ENCODE peak calls at places on chromosomes 12 and 14, in four cellular contexts. O is astrocyte of the spinal cord, S is fibroblast of mammary gland, U is progenitor cell of endocrine pancreas. Q is an unnamed sample.

GRCh38 chr14:31286456-31287293 is 79.1 kb upstream of the HECTD1 start:
- DNase-seq in O (no peak), S (no peak), U (no peak), Q (peak; percentile 23)

GRCh38 chr12:112105891-112106290 is 2.7 kb downstream of the NAA25 start:
- DNase-seq in O (no peak), S (no peak), U (no peak), Q (no peak)

GRCh38 chr12:71721781-71722511 is 32.7 kb upstream of the RAB21 start:
- DNase-seq in O (no peak), S (no peak), U (no peak), Q (no peak)

GRCh38 chr12:123011701-123012100 is 31.2 kb downstream of the ARL6IP4 start:
- DNase-seq in O (no peak), S (peak; percentile 2), U (no peak), Q (no peak)

GRCh38 chr14:100982764-100983163 is 79.2 kb upstream of the RTL1 start:
- DNase-seq in O (no peak), S (peak; percentile 51), U (no peak), Q (no peak)

GRCh38 chr14:105260826-105261438 is 12.6 kb downstream of the BTBD6 start:
- DNase-seq in O (no peak), S (no peak), U (no peak), Q (peak; percentile 57)

GRCh38 chr12:124872068-124872719 is 8.5 kb upstream of the SCARB1 start:
- DNase-seq in O (no peak), S (no peak), U (no peak), Q (peak; percentile 42)

GRCh38 chr12:68792952-68793351 is 15.0 kb upstream of the MDM2 start:
- DNase-seq in O (peak; percentile 22), S (peak; percentile 47), U (no peak), Q (no peak)

GRCh38 chr12:130920711-130921381 is 32.9 kb upstream of the ADGRD1 start:
- DNase-seq in O (no peak), S (peak; percentile 83), U (no peak), Q (no peak)

GRCh38 chr14:51382506-51382905 is 142.5 kb downstream of the TMX1 start:
- DNase-seq in O (no peak), S (no peak), U (no peak), Q (no peak)

GRCh38 chr12:12357697-12358476 is 1.0 kb downstream of the BORCS5 start:
- DNase-seq in O (peak; percentile 36), S (peak; percentile 38), U (no peak), Q (no peak)

GRCh38 chr12:42468853-42469252 is 120.7 kb downstream of the PRICKLE1 start:
- DNase-seq in O (peak; percentile 51), S (no peak), U (no peak), Q (no peak)

GRCh38 chr12:52873832-52874572 is 25.2 kb upstream of the KRT78 start:
- DNase-seq in O (peak; percentile 92), S (peak; percentile 93), U (peak; percentile 49), Q (peak; percentile 43)

GRCh38 chr14:24913746-24914145 is 136.2 kb downstream of the STXBP6 start:
- DNase-seq in O (no peak), S (no peak), U (no peak), Q (no peak)

GRCh38 chr12:3014641-3015040 is 55.4 kb downstream of the TEAD4 start:
- DNase-seq in O (no peak), S (no peak), U (no peak), Q (no peak)

GRCh38 chr12:65163755-65164154 is 5.6 kb upstream of the LEMD3 start:
- DNase-seq in O (no peak), S (no peak), U (no peak), Q (no peak)

GRCh38 chr12:51217133-51217967 is 512 bp downstream of the POU6F1 start:
- DNase-seq in O (no peak), S (peak; percentile 15), U (peak; percentile 52), Q (peak; percentile 75)

GRCh38 chr12:108099085-108099484 is 30.0 kb upstream of the WSCD2 start:
- DNase-seq in O (no peak), S (no peak), U (no peak), Q (no peak)

GRCh38 chr14:93980464-93981201 is 4.3 kb upstream of the ASB2 start:
- DNase-seq in O (peak; percentile 69), S (peak; percentile 29), U (no peak), Q (no peak)

GRCh38 chr14:24673534-24674203 is 39.7 kb upstream of the GZMB start:
- DNase-seq in O (no peak), S (no peak), U (no peak), Q (no peak)

GRCh38 chr12:31117203-31118011 is 43.7 kb downstream of the DDX11 start:
- DNase-seq in O (peak; percentile 9), S (peak; percentile 10), U (peak; percentile 76), Q (peak; percentile 65)

GRCh38 chr14:23572524-23572828 is 4.9 kb upstream of the AP1G2 start:
- DNase-seq in O (no peak), S (no peak), U (no peak), Q (no peak)

GRCh38 chr12:124493809-124494750 is 73.3 kb downstream of the NCOR2 start:
- DNase-seq in O (no peak), S (no peak), U (no peak), Q (no peak)

GRCh38 chr14:68261092-68261842 is 441.7 kb downstream of the RAD51B start:
- DNase-seq in O (no peak), S (no peak), U (no peak), Q (no peak)

GRCh38 chr14:106459971-106460730 is 933.8 kb downstream of the TMEM121 start:
- DNase-seq in O (no peak), S (no peak), U (no peak), Q (no peak)

GRCh38 chr12:13504074-13504473 is 307.5 kb downstream of the EMP1 start:
- DNase-seq in O (peak; percentile 46), S (peak; percentile 35), U (no peak), Q (no peak)

GRCh38 chr12:148676-149416 is 65.1 kb downstream of the SLC6A12 start:
- DNase-seq in O (no peak), S (no peak), U (no peak), Q (no peak)

GRCh38 chr12:131164096-131164872 is 210.6 kb downstream of the ADGRD1 start:
- DNase-seq in O (no peak), S (no peak), U (no peak), Q (no peak)

DNA sequence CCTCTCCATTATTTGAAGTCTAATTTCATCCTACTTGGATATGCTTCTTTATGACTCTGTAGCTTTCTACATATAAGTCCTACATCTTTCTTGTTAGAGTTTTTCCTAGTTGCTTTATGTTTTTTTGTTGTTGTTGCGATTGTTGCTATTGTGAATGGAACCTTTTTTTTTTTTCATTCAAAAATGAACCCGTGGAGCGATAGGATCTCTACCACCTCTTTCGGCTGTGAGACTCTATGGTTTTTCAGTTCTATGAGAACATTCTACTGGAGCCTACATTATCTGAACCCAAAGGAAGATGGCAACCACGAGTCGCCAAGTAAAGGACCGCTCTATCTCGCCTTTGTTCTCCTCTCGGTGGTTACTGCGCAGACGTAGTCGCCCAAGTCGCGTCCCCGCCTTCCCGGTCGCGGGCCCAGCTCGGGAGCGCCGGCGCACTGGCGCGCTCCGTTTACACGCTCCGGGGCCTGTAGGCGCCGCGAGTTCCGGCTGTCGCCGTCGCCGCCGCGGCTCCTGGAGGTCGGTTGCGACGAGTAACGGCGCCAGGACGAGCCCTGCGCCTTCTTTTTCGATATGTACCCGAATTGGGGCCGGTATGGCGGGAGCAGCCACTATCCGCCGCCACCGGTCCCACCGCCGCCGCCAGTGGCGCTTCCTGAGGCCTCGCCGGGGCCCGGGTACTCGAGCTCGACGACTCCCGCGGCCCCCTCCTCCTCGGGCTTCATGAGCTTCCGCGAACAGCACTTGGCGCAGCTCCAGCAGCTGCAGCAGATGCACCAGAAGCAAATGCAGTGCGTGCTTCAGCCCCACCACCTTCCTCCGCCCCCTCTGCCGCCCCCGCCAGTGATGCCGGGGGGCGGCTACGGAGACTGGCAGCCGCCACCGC is at the start of gene YLPM1:
- DNase-seq in O (peak; percentile 98), S (peak; percentile 98), U (peak; percentile 80), Q (peak; percentile 90)
- TF ChIP-seq CTCF in O (peak; percentile 61), S (peak; percentile 48), U (peak; percentile 49), Q (no peak)

DNA sequence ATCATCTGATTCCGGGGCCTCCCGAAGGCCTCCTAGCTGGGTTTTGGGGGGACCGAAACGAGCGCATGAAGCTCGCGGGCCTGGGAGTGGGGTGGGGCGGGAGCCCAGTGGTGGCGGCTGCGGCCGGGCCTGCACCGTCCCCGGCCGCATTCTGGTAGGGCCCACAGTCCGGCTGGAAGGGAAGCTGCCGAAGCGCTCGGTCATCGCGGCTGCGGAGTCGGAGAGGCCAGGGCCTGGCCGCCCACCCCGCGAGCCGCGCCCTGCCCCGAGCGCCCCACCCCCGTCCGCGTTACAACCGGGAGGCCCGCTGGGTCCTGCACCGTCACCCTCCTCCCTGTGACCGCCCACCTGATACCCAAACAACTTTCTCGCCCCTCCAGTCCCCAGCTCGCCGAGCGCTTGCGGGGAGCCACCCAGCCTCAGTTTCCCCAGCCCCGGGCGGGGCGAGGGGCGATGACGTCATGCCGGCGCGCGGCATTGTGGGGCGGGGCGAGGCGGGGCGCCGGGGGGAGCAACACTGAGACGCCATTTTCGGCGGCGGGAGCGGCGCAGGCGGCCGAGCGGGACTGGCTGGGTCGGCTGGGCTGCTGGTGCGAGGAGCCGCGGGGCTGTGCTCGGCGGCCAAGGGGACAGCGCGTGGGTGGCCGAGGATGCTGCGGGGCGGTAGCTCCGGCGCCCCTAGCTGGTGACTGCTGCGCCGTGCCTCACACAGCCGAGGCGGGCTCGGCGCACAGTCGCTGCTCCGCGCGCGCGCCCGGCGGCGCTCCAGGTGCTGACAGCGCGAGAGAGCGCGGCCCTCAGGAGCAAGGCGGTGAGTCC is at the start of gene KLC1:
- DNase-seq in O (peak; percentile 57), S (peak; percentile 50), U (peak; percentile 70), Q (peak; percentile 90)
- TF ChIP-seq CTCF in O (no peak), S (no peak), U (peak; percentile 33), Q (no peak)

GRCh38 chr14:39766397-39767000 is 334.3 kb upstream of the FBXO33 start:
- DNase-seq in O (no peak), S (no peak), U (no peak), Q (no peak)
- TF ChIP-seq CTCF in O (no peak), S (no peak), U (no peak), Q (no peak)

GRCh38 chr12:105455250-105455649 is 124.8 kb downstream of the C12orf75 start:
- DNase-seq in O (no peak), S (no peak), U (no peak), Q (no peak)
- TF ChIP-seq CTCF in O (no peak), S (no peak), U (no peak), Q (no peak)

DNA sequence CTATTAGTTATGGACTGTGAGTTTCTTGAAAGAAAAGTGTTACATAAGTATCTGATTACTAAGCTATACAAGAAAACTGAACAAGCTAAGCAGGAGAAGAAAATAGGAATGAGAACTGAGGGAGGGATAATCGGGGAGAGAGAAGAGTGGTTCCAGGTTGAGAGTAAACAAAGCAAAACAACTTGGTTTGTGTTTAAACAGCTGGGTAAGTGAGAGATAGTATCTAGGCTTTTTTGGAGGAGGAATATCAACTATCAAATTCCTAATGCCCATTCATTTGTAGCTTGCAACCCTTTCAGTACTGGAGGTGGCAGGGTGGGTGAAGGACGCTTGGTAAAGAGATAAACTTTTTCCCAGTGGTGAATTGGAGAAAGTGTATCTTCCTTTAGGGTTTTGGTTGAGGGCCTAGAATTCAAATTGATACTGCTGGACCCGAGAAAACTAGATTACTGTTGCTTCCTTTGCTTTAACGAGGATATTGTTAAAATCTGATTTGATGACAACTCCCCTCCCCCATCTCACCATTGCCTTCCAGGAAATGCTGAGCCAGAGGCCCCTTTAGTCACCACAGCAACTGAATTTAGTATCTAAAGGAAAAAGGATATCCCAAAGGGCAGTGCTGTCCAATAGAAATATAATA is 2.0 kb upstream of the SLC2A3 start:
- DNase-seq in O (peak; percentile 42), S (peak; percentile 52), U (no peak), Q (no peak)
- TF ChIP-seq CTCF in O (no peak), S (no peak), U (peak; percentile 41), Q (no peak)

Q was measured in glutamatergic neuron.